ENCODE peak calls at places on chromosomes 6 and 20, in ten cellular contexts. N, U, A, V, R, S, J, E, W and T are unnamed samples.
A peak's percentile ranks its signal among the peaks of the same experiment; 100 is the strongest.

GRCh38 chr6:16105056-16105455 is 23.8 kb upstream of the MYLIP start:
- DNase-seq in E (no peak), N (no peak), A (no peak), U (no peak), J (no peak), W (no peak), R (no peak), S (no peak), V (no peak), T (no peak)

GRCh38 chr6:37042139-37042538 is 36.7 kb downstream of the FGD2 start:
- DNase-seq in S (no peak), E (no peak), A (no peak), W (no peak), U (no peak), J (no peak), R (no peak), N (no peak), V (no peak), T (no peak)

GRCh38 chr6:30826961-30827342 is 57.4 kb upstream of the DDR1 start:
- DNase-seq in W (no peak), V (peak; percentile 61), R (no peak), E (no peak), J (peak; percentile 43), N (no peak), A (peak; percentile 33), S (peak; percentile 49), U (no peak), T (peak; percentile 73)

GRCh38 chr6:43461936-43462335 is 6.6 kb upstream of the DLK2 start:
- DNase-seq in A (no peak), W (no peak), E (no peak), S (no peak), J (no peak), U (no peak), N (no peak), R (no peak), V (no peak), T (no peak)

GRCh38 chr6:112906737-112907136 is 559.6 kb downstream of the RFPL4B start:
- DNase-seq in J (peak; percentile 100), N (peak; percentile 18), U (no peak), A (no peak), W (no peak), V (no peak), R (no peak), E (peak; percentile 89), S (no peak), T (no peak)

GRCh38 chr6:24919404-24919892 is 16.3 kb downstream of the RIPOR2 start:
- DNase-seq in S (no peak), U (no peak), V (no peak), E (no peak), W (no peak), R (no peak), J (no peak), N (no peak), A (peak; percentile 46), T (no peak)

GRCh38 chr6:28940294-28940858 is 16.6 kb upstream of the TRIM27 start:
- DNase-seq in W (peak; percentile 71), A (peak; percentile 65), V (peak; percentile 71), S (no peak), J (no peak), R (peak; percentile 75), E (no peak), U (no peak), N (peak; percentile 56), T (no peak)

GRCh38 chr20:51430198-51430950 is 112.1 kb downstream of the NFATC2 start:
- DNase-seq in U (no peak), A (no peak), J (no peak), S (no peak), N (no peak), R (no peak), V (no peak), E (no peak), W (no peak), T (no peak)

GRCh38 chr20:18847226-18847625 is 33.6 kb downstream of the SCP2D1 start:
- DNase-seq in V (no peak), N (no peak), A (no peak), J (no peak), E (no peak), S (no peak), U (no peak), W (no peak), R (no peak), T (no peak)

GRCh38 chr6:43386492-43386891 is 17.0 kb upstream of the ZNF318 start:
- DNase-seq in W (no peak), A (no peak), V (no peak), J (peak; percentile 5), E (peak; percentile 25), S (no peak), N (no peak), R (no peak), U (no peak), T (no peak)

GRCh38 chr20:2163757-2164156 is 62.1 kb downstream of the STK35 start:
- DNase-seq in R (no peak), J (no peak), N (no peak), E (no peak), U (no peak), V (no peak), W (no peak), S (no peak), A (no peak), T (no peak)

GRCh38 chr20:8621021-8621420 is 447.9 kb upstream of the PLCB4 start:
- DNase-seq in N (no peak), A (no peak), E (no peak), S (no peak), R (peak; percentile 61), J (no peak), U (no peak), W (no peak), V (no peak), T (no peak)

GRCh38 chr20:51584116-51584515 is 41.6 kb upstream of the NFATC2 start:
- DNase-seq in S (no peak), V (peak; percentile 74), E (no peak), R (no peak), U (no peak), N (no peak), A (no peak), J (no peak), W (no peak), T (no peak)

GRCh38 chr6:33672808-33673207 is 38.7 kb downstream of the UQCC2 start:
- DNase-seq in E (peak; percentile 95), R (no peak), N (no peak), S (no peak), V (peak; percentile 93), J (peak; percentile 95), W (no peak), A (no peak), U (peak; percentile 88), T (no peak)

GRCh38 chr6:167906899-167907298 is 80.2 kb downstream of the AFDN start:
- DNase-seq in N (peak; percentile 74), W (no peak), J (peak; percentile 3), E (no peak), V (no peak), R (no peak), A (no peak), S (no peak), U (peak; percentile 44), T (no peak)

GRCh38 chr6:121651420-121651819 is 216.0 kb downstream of the GJA1 start:
- DNase-seq in J (peak; percentile 37), R (no peak), W (no peak), V (no peak), S (no peak), N (no peak), U (no peak), E (peak; percentile 59), A (no peak), T (no peak)

GRCh38 chr6:27863962-27864905 is 48.0 kb downstream of the OR2B2 start:
- DNase-seq in S (peak; percentile 76), V (no peak), E (peak; percentile 15), U (no peak), N (no peak), J (peak; percentile 27), W (no peak), R (no peak), A (no peak), T (no peak)
- H3K4me3 ChIP-seq in S (peak overlapping the region; percentile 62), V (peak overlapping the region; percentile 74), E (peak overlapping the region; percentile 76), U (peak overlapping the region; percentile 64), N (no peak overlapping the region), J (peak overlapping the region; percentile 65), W (peak overlapping the region; percentile 49), R (no peak overlapping the region), A (no peak overlapping the region), T (peak overlapping the region; percentile 47)

GRCh38 chr6:151494235-151494950 is 576 bp downstream of the CCDC170 start:
- DNase-seq in V (peak; percentile 16), J (peak; percentile 58), W (no peak), E (peak; percentile 41), N (peak; percentile 32), U (peak; percentile 49), S (peak; percentile 85), A (peak; percentile 65), R (peak; percentile 31), T (peak; percentile 51)
- H3K4me3 ChIP-seq in V (peak overlapping the region; percentile 79), J (peak overlapping the region; percentile 56), W (peak overlapping the region; percentile 51), E (peak overlapping the region; percentile 54), N (peak overlapping the region; percentile 82), U (peak overlapping the region; percentile 68), S (peak overlapping the region; percentile 59), A (peak overlapping the region; percentile 82), R (peak overlapping the region; percentile 36), T (peak overlapping the region; percentile 44)

GRCh38 chr6:151175924-151176445 is 63.8 kb upstream of the AKAP12 start:
- DNase-seq in U (no peak), E (no peak), N (no peak), J (no peak), W (no peak), V (no peak), A (no peak), S (no peak), R (no peak), T (no peak)

GRCh38 chr6:151167034-151167433 is 72.7 kb upstream of the AKAP12 start:
- DNase-seq in A (peak; percentile 36), W (no peak), U (no peak), S (no peak), V (no peak), E (no peak), J (no peak), N (no peak), R (no peak), T (no peak)

DNA sequence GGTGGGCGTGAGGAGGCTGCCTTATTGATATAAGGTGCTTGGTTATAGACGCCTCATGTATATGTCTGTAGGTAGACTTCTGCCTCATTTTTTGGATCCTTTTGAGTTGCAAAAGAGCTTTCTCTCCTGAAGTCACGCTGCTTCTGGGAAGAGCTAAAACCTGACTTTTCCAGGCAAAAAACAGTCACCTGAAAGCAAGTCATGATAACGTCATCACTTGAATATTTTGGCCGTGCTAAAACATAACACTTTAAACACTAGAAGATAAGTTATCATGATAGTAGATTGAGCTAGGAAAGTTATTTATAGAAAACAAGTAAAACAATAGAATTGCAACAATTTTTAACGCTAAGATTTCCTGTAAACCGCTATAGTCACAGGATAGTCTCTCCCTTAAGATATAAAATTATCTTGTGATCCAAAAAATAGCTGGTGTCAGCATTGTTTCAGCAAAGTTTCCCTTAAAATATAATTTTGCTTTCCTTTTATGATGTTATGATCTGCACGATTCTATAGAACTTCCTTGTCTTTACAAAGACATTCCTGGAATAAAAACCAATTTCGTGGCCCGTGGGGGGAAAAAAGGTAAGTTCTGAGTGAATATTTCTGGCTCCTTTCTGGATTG is 69.0 kb upstream of the AKAP12 start:
- DNase-seq in R (no peak), U (no peak), J (no peak), A (no peak), V (no peak), N (no peak), W (no peak), E (no peak), S (no peak), T (no peak)
- H3K4me3 ChIP-seq in R (no peak overlapping the region), U (no peak overlapping the region), J (no peak overlapping the region), A (no peak overlapping the region), V (no peak overlapping the region), N (no peak overlapping the region), W (no peak overlapping the region), E (no peak overlapping the region), S (no peak overlapping the region), T (no peak overlapping the region)

GRCh38 chr20:17835240-17835940 is 133.2 kb downstream of the SNX5 start:
- DNase-seq in J (peak; percentile 90), A (no peak), N (no peak), S (no peak), U (peak; percentile 55), W (peak; percentile 88), V (peak; percentile 97), R (no peak), E (peak; percentile 86), T (peak; percentile 88)
- H3K4me3 ChIP-seq in J (no peak overlapping the region), A (no peak overlapping the region), N (no peak overlapping the region), S (no peak overlapping the region), U (no peak overlapping the region), W (no peak overlapping the region), V (no peak overlapping the region), R (no peak overlapping the region), E (no peak overlapping the region), T (no peak overlapping the region)